ENCODE peak calls at places on chromosome 13, in four cellular contexts. Z is aorta, E is uterus, M is pancreas. N is an unnamed sample. For H3K4me1, the result is how much of the 10 kb centered on the place peaks cover.

GRCh38 chr13:75329723-75330122 is 152.2 kb downstream of the TBC1D4 start:
- DNase-seq in Z (no peak), E (no peak), M (no peak), N (no peak)

GRCh38 chr13:31431722-31432137 is 232.0 kb downstream of the B3GLCT start:
- DNase-seq in Z (peak), E (peak), M (peak), N (no peak)

GRCh38 chr13:73040968-73041580 is 17.7 kb upstream of the KLF5 start:
- DNase-seq in Z (no peak), E (no peak), M (no peak), N (no peak)

GRCh38 chr13:75693227-75693626 is 57.1 kb downstream of the LMO7 start:
- DNase-seq in Z (no peak), E (no peak), M (no peak), N (no peak)

GRCh38 chr13:32901994-32902780 is 114.0 kb upstream of the KL start:
- DNase-seq in Z (no peak), E (no peak), M (no peak), N (no peak)

GRCh38 chr13:93004919-93005318 is 221.7 kb upstream of the GPC6 start:
- DNase-seq in Z (no peak), E (no peak), M (no peak), N (no peak)

GRCh38 chr13:74243637-74244526 is 109.7 kb upstream of the KLF12 start:
- DNase-seq in Z (no peak), E (no peak), M (no peak), N (no peak)

GRCh38 chr13:44934724-44935123 is 54.5 kb downstream of the NUFIP1 start:
- DNase-seq in Z (no peak), E (no peak), M (no peak), N (no peak)

GRCh38 chr13:25432686-25433085 is 60.9 kb downstream of the ATP8A2 start:
- DNase-seq in Z (no peak), E (no peak), M (no peak), N (no peak)

GRCh38 chr13:72651196-72651595 is 76.2 kb downstream of the MZT1 start:
- DNase-seq in Z (no peak), E (no peak), M (no peak), N (no peak)

GRCh38 chr13:95100525-95101121 is 200.6 kb downstream of the ABCC4 start:
- DNase-seq in Z (no peak), E (no peak), M (no peak), N (no peak)

GRCh38 chr13:38637576-38637975 is 49.3 kb upstream of the FREM2 start:
- DNase-seq in Z (no peak), E (no peak), M (no peak), N (no peak)

GRCh38 chr13:58024103-58024502 is 392.6 kb downstream of the PCDH17 start:
- DNase-seq in Z (no peak), E (no peak), M (no peak), N (peak)

GRCh38 chr13:32545083-32545482 is 6.5 kb upstream of the N4BP2L2 start:
- DNase-seq in Z (no peak), E (no peak), M (no peak), N (no peak)

GRCh38 chr13:26629260-26629659 is 71.8 kb downstream of the WASF3 start:
- DNase-seq in Z (no peak), E (no peak), M (no peak), N (no peak)

GRCh38 chr13:20227730-20228129 is 4.4 kb downstream of the GJB6 start:
- DNase-seq in Z (no peak), E (no peak), M (no peak), N (no peak)

GRCh38 chr13:34657716-34658115 is 284.4 kb upstream of the NBEA start:
- DNase-seq in Z (no peak), E (no peak), M (no peak), N (no peak)

GRCh38 chr13:113945857-113946408 is 27.9 kb downstream of the C13orf46 start:
- DNase-seq in Z (peak), E (peak), M (no peak), N (no peak)

GRCh38 chr13:37945651-37946575 is 76.3 kb upstream of the TRPC4 start:
- DNase-seq in Z (no peak), E (no peak), M (no peak), N (no peak)

GRCh38 chr13:97234742-97235141 is 12.6 kb downstream of the MBNL2 start:
- DNase-seq in Z (no peak), E (no peak), M (no peak), N (no peak)

GRCh38 chr13:43473437-43473836 is 313.3 kb downstream of the ENOX1 start:
- DNase-seq in Z (no peak), E (no peak), M (no peak), N (no peak)

GRCh38 chr13:59205501-59205900 is 958.2 kb downstream of the DIAPH3 start:
- DNase-seq in Z (no peak), E (no peak), M (no peak), N (no peak)

GRCh38 chr13:105278797-105279425 is 1256.6 kb downstream of the EFNB2 start:
- DNase-seq in Z (no peak), E (no peak), M (no peak), N (no peak)

GRCh38 chr13:24050292-24050711 is 110.2 kb upstream of the SPATA13 start:
- DNase-seq in Z (peak), E (peak), M (peak), N (peak)

GRCh38 chr13:106471957-106472543 is 63.4 kb downstream of the EFNB2 start:
- DNase-seq in Z (peak), E (peak), M (no peak), N (no peak)

GRCh38 chr13:26985285-26985878 is 186.2 kb downstream of the USP12 start:
- DNase-seq in Z (no peak), E (peak), M (no peak), N (no peak)

GRCh38 chr13:81197966-81198365 is 857.0 kb upstream of the SPRY2 start:
- DNase-seq in Z (no peak), E (no peak), M (no peak), N (no peak)

GRCh38 chr13:32164622-32165268 is 133.2 kb downstream of the FRY start:
- DNase-seq in Z (no peak), E (no peak), M (no peak), N (no peak)

GRCh38 chr13:37995052-37995451 is 125.5 kb upstream of the TRPC4 start:
- DNase-seq in Z (no peak), E (no peak), M (no peak), N (no peak)

GRCh38 chr13:28099396-28100148 is 804 bp downstream of the FLT3 start:
- DNase-seq in Z (no peak), E (no peak), M (no peak), N (no peak)

GRCh38 chr13:106348032-106348431 is 187.4 kb downstream of the EFNB2 start:
- DNase-seq in Z (no peak), E (no peak), M (no peak), N (no peak)

GRCh38 chr13:33259296-33259695 is 26.3 kb downstream of the STARD13 start:
- DNase-seq in Z (no peak), E (no peak), M (no peak), N (no peak)

GRCh38 chr13:110161112-110161897 is 145.7 kb downstream of the COL4A1 start:
- DNase-seq in Z (peak), E (no peak), M (no peak), N (no peak)

GRCh38 chr13:36293497-36293896 is 4.1 kb downstream of the CCDC169 start:
- DNase-seq in Z (no peak), E (no peak), M (no peak), N (no peak)

GRCh38 chr13:59745395-59745788 is 418.3 kb downstream of the DIAPH3 start:
- DNase-seq in Z (no peak), E (no peak), M (no peak), N (no peak)

GRCh38 chr13:113970810-113971470 is 2.9 kb downstream of the C13orf46 start:
- DNase-seq in Z (peak), E (peak), M (peak), N (peak)

GRCh38 chr13:42039946-42040729 is 8.3 kb upstream of the DGKH start:
- DNase-seq in Z (peak), E (peak), M (peak), N (peak)

GRCh38 chr13:111328111-111328802 is 7.8 kb downstream of the TEX29 start:
- DNase-seq in Z (no peak), E (no peak), M (no peak), N (peak)
- H3K4me1 ChIP-seq in Z (under half), E (under half), M (under half), N (under half)

GRCh38 chr13:40617801-40618356 is 48.6 kb downstream of the FOXO1 start:
- DNase-seq in Z (no peak), E (no peak), M (no peak), N (no peak)

GRCh38 chr13:40618581-40619478 is 47.6 kb downstream of the FOXO1 start:
- DNase-seq in Z (no peak), E (no peak), M (no peak), N (no peak)

GRCh38 chr13:40613192-40613818 is 53.1 kb downstream of the FOXO1 start:
- DNase-seq in Z (peak), E (peak), M (no peak), N (no peak)

GRCh38 chr13:40613954-40614353 is 52.5 kb downstream of the FOXO1 start:
- DNase-seq in Z (no peak), E (no peak), M (no peak), N (no peak)

DNA sequence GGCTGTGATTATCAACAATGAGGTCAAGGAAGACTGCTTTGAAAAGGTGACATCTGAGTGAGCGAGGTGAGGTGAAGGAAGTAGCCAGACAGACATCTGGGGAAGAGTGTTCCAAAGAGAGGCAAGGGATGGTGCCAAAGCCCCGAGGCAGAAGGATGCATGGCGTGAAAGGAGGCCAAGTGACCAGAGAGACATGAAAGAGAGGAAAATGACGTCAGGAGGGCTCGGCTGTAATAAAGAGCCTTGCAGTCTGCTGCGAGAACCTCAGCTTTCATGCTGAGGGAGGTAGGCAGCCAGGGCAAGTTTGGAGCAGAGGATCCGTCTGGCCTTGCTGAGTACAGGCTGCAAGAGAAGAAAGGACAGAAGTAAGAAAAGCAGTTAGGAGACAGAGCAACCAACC is 50.8 kb downstream of the FOXO1 start:
- DNase-seq in Z (no peak), E (no peak), M (no peak), N (no peak)
- H3K4me1 ChIP-seq in Z (under half), E (under half), M (under half), N (under half)

GRCh38 chr13:99323488-99323887 is 16.3 kb upstream of the GPR183 start:
- DNase-seq in Z (no peak), E (no peak), M (no peak), N (no peak)

GRCh38 chr13:99326012-99326411 is 18.8 kb upstream of the GPR183 start:
- DNase-seq in Z (no peak), E (no peak), M (no peak), N (no peak)

GRCh38 chr13:99320693-99321481 is 13.7 kb upstream of the GPR183 start:
- DNase-seq in Z (no peak), E (no peak), M (no peak), N (no peak)

GRCh38 chr13:99321709-99322108 is 14.5 kb upstream of the GPR183 start:
- DNase-seq in Z (no peak), E (no peak), M (no peak), N (no peak)

GRCh38 chr13:99322297-99323103 is 15.3 kb upstream of the GPR183 start:
- DNase-seq in Z (no peak), E (no peak), M (no peak), N (no peak)
- H3K4me1 ChIP-seq in Z (under half), E (under half), M (under half), N (under half)

GRCh38 chr13:101811881-101812280 is 359.4 kb downstream of the ITGBL1 start:
- DNase-seq in Z (no peak), E (no peak), M (no peak), N (no peak)
- H3K4me1 ChIP-seq in Z (under half), E (under half), M (under half), N (under half)

DNA sequence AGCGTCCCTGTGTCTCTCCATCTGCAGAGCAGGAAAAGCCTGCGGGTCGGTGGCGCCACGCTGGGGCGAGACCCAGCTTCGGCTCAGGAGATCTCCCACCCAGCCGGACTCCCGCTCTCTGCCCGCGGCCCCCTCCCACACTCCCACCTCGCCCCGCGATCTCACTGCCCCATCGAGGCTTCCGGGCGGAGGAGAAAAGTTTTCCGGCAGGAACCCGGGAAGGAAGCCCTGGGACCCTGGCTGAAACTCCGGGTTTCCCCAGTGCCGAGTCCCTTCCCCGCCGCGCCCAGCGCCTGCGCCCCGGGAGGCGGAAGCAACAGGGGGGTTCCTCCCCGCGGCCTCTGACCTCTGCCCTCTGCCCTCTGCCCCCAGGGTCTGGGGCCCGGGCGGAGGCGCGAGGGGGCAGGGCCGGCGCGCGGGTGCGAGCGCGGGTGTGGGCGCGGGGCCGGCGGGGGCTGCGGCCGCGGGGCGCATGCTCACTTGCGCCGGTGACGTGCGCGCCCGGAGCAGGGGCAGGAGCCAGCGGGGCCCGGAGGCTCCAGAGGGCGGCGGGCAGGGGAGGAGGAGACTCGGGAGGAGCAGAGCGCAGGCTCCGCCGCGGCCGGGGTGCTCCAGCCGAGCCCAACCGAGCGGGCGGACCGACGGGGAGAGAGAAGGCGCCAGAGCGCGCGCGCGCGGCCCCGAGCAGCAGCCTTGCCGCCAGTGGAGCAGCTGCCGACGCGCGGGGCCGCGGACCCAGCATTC is at the start of gene ATP11A:
- DNase-seq in Z (peak), E (peak), M (peak), N (peak)
- H3K4me1 ChIP-seq in Z (under half), E (under half), M (under half), N (under half)

N was measured in kidney.